ENCODE peak calls at places on chromosomes 4 and X, in six cellular contexts. Q, S, F, B, P and G are unnamed samples.

GRCh38 chr4:74793757-74794340 is 474 bp downstream of the BTC start:
- DNase-seq in P (peak), F (peak), Q (peak), S (no peak), B (peak), G (peak)

GRCh38 chr4:54176202-54176601 is 52.9 kb upstream of the PDGFRA start:
- DNase-seq in F (no peak), S (no peak), Q (no peak), P (no peak), B (no peak), G (no peak)

GRCh38 chrX:44935640-44936039 is 62.7 kb downstream of the KDM6A start:
- DNase-seq in F (no peak), Q (no peak), B (no peak), P (no peak), S (no peak), G (peak)

GRCh38 chrX:40177942-40178715 is 80.4 kb upstream of the BCOR start:
- DNase-seq in Q (no peak), F (no peak), P (no peak), S (peak), B (no peak), G (no peak)

GRCh38 chrX:48897157-48897620 is 379 bp downstream of the TIMM17B start:
- DNase-seq in P (peak), F (peak), Q (peak), S (peak), B (peak), G (peak)

GRCh38 chrX:118679290-118679689 is 48.1 kb upstream of the IL13RA1 start:
- DNase-seq in B (peak), S (no peak), F (no peak), P (no peak), Q (no peak), G (no peak)

GRCh38 chr4:174037631-174038030 is 245.8 kb downstream of the FBXO8 start:
- DNase-seq in B (no peak), P (no peak), F (no peak), S (no peak), Q (no peak), G (peak)

GRCh38 chrX:10676239-10676971 is 56.0 kb upstream of the MID1 start:
- DNase-seq in P (no peak), Q (no peak), B (no peak), S (no peak), F (peak), G (no peak)

GRCh38 chrX:123833387-123833786 is 26.5 kb upstream of the XIAP start:
- DNase-seq in S (peak), P (no peak), B (peak), F (peak), Q (peak), G (peak)